ENCODE peak calls at places on chromosomes 6 and 20, in nine cellular contexts. C is ovary, U is cardiac muscle cell, D is colonic mucosa, E is heart left ventricle, T is GM23338, Z is sigmoid colon, R is left ventricle myocardium inferior, B is thyroid gland. A is an unnamed sample.

GRCh38 chr20:11540558-11540957 is 377.1 kb upstream of the BTBD3 start:
- DNase-seq in R (no peak), T (peak; percentile 43), E (no peak), D (no peak), C (no peak), B (no peak), U (no peak), Z (no peak), A (no peak)

GRCh38 chr6:151729829-151730495 is 77.5 kb upstream of the ESR1 start:
- DNase-seq in E (no peak), Z (no peak), D (no peak), U (no peak), T (peak; percentile 21), R (no peak), C (no peak), B (no peak), A (no peak)

GRCh38 chr6:21003780-21004541 is 469.7 kb downstream of the CDKAL1 start:
- DNase-seq in U (no peak), B (no peak), R (no peak), C (no peak), E (no peak), Z (no peak), T (peak; percentile 9), D (no peak), A (no peak)

GRCh38 chr6:149093643-149094042 is 223.9 kb upstream of the TAB2 start:
- DNase-seq in E (no peak), Z (no peak), D (no peak), C (no peak), T (no peak), U (no peak), R (no peak), B (no peak), A (no peak)

GRCh38 chr6:11251553-11252358 is 19.3 kb upstream of the NEDD9 start:
- DNase-seq in Z (peak; percentile 82), C (peak; percentile 62), D (peak; percentile 58), T (no peak), B (peak; percentile 82), R (peak; percentile 45), U (no peak), E (peak; percentile 55), A (no peak)

GRCh38 chr6:142301421-142302391 is at the start of gene ADGRG6:
- DNase-seq in R (peak; percentile 25), E (peak; percentile 24), Z (peak; percentile 72), U (peak; percentile 71), D (peak; percentile 57), B (peak; percentile 5), T (peak; percentile 87), C (no peak), A (peak; percentile 55)

GRCh38 chr6:25389501-25389900 is 110.3 kb downstream of the CARMIL1 start:
- DNase-seq in R (no peak), D (no peak), E (no peak), Z (no peak), C (no peak), U (no peak), B (no peak), T (no peak), A (no peak)

GRCh38 chr6:133938533-133938932 is 14.5 kb upstream of the TBPL1 start:
- DNase-seq in Z (no peak), C (no peak), E (no peak), D (no peak), U (no peak), T (no peak), R (no peak), B (no peak), A (no peak)

GRCh38 chr6:131067521-131067920 is 4.5 kb upstream of the EPB41L2 start:
- DNase-seq in T (no peak), R (no peak), E (no peak), U (no peak), Z (no peak), B (no peak), C (no peak), D (no peak), A (no peak)

GRCh38 chr6:80771941-80772340 is 665.5 kb downstream of the BCKDHB start:
- DNase-seq in E (no peak), B (no peak), R (no peak), C (no peak), U (peak; percentile 68), D (no peak), Z (no peak), T (peak; percentile 73), A (no peak)

GRCh38 chr6:115133790-115134189 is 791.0 kb upstream of the HS3ST5 start:
- DNase-seq in B (no peak), U (no peak), C (no peak), D (no peak), E (no peak), T (no peak), R (no peak), Z (no peak), A (no peak)

GRCh38 chr20:17955302-17955701 is 13.3 kb downstream of the SNX5 start:
- DNase-seq in D (no peak), B (no peak), C (no peak), Z (no peak), E (no peak), T (no peak), R (no peak), U (no peak), A (no peak)

GRCh38 chr20:17953935-17954334 is 14.7 kb downstream of the SNX5 start:
- DNase-seq in C (no peak), D (no peak), R (no peak), T (no peak), Z (no peak), B (no peak), E (no peak), U (no peak), A (no peak)

GRCh38 chr20:17950670-17951069 is 17.9 kb downstream of the SNX5 start:
- DNase-seq in T (no peak), Z (no peak), C (no peak), D (no peak), B (no peak), R (no peak), U (no peak), E (no peak), A (no peak)

GRCh38 chr20:17951323-17951722 is 17.3 kb downstream of the SNX5 start:
- DNase-seq in R (no peak), D (no peak), E (no peak), U (no peak), T (no peak), B (no peak), Z (no peak), C (no peak), A (no peak)

DNA sequence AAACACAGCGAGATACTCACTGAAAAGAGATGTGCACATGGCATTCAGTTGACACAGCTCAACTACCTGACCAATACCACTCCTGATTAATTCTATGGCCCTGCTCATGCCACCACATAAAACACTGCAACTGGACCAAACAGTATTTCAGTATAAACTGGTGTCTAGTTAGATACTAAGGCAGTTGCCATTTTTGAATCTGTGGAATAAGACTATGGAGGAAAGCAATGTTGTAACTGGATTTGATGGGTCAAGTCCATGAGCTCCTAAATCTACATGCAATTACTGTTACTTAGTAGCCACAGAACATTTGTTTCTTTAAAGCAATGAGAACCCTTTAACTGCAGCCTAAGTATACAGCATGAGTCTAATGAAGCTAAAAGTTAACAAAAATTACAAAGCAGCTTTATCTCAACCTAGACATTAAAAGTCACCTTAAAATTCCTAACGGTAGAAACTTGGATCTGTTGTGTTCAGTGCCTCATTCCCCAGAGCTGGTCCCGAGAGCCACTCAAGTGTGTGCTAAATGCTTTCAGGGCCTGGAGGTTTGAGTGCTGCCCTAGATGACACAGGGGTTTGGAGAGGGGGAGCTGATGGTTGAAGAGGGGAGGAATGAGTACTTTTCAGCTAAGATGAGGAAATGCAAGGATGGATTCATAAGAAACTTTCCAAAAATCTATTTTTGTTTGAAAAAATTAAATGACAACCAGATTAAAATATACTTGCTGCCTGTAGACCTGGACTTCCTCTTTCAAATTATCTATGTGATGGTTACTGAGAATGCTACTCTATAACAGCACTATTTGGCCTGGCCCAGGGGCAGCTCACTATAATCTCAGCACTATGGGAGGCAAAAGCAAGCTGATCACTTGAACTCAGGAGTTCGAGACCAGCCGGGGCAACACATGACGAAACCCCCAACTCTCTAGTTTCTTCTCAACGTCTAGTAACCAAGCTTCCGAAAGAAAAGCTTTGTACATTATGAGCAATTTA is 15.6 kb downstream of the SNX5 start:
- DNase-seq in C (no peak), T (no peak), E (no peak), U (no peak), Z (no peak), R (no peak), B (peak; percentile 71), D (no peak), A (no peak)
- H3K36me3 ChIP-seq in C (no peaks in the 10 kb centered on the region), T (peaks cover 76% of the 10 kb centered on the region), E (peaks cover 86% of the 10 kb centered on the region), U (peaks cover 70% of the 10 kb centered on the region), Z (peaks cover 69% of the 10 kb centered on the region), R (peaks cover 84% of the 10 kb centered on the region), B (peaks cover 51% of the 10 kb centered on the region), D (peaks cover 20% of the 10 kb centered on the region), A (peaks cover 57% of the 10 kb centered on the region)

DNA sequence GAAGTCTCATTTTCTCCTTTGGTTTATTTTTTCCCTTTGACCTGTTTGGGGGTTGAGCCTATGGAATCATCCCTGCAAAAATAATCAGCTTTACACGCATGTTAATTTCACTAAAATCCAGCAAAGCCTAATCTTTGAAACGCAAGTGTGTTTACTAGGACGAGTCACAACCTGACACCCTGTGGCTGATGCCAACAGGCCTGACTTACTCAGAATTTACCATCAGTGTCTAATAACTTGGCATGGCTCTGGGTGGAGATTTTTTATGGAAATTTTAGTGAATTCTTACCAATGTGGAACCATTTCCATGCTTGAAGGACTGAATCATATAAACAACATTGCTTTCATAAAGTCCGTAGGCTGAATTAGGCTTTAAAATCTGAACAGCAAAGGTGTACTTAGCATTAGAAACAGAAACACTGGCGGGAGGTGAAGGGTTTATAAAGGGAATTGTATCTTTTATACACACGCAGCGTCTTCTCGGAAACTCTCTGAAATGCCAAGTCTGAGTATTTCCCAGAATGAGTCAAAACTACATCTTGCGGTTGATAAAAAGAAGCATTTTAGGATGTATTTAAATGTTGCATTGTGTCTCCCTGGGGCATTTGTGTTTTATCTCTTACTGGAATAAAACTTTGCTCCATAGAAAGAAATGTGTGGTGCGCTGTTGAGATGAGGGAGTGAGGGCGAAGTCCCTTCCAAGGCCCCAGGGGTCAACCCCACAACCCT is 81.3 kb downstream of the DACT2 start:
- DNase-seq in D (no peak), R (no peak), Z (no peak), T (no peak), B (no peak), U (no peak), E (no peak), C (no peak), A (no peak)
- H3K27ac ChIP-seq in D (no peak overlapping the region), R (no peak overlapping the region), Z (no peak overlapping the region), T (no peak overlapping the region), B (no peak overlapping the region), U (no peak overlapping the region), E (no peak overlapping the region), C (no peak overlapping the region), A (no peak overlapping the region)

GRCh38 chr20:44200371-44200770 is 10.2 kb downstream of the OSER1 start:
- DNase-seq in U (no peak), E (no peak), T (no peak), Z (no peak), R (no peak), D (no peak), B (no peak), C (no peak), A (no peak)
- H3K36me3 ChIP-seq in U (peaks cover 50% of the 10 kb centered on the region), E (peaks cover 90% of the 10 kb centered on the region), T (peaks cover 45% of the 10 kb centered on the region), Z (peaks cover 22% of the 10 kb centered on the region), R (peaks cover 82% of the 10 kb centered on the region), D (peaks cover 27% of the 10 kb centered on the region), B (peaks cover 37% of the 10 kb centered on the region), C (no peaks in the 10 kb centered on the region), A (peaks cover 34% of the 10 kb centered on the region)

DNA sequence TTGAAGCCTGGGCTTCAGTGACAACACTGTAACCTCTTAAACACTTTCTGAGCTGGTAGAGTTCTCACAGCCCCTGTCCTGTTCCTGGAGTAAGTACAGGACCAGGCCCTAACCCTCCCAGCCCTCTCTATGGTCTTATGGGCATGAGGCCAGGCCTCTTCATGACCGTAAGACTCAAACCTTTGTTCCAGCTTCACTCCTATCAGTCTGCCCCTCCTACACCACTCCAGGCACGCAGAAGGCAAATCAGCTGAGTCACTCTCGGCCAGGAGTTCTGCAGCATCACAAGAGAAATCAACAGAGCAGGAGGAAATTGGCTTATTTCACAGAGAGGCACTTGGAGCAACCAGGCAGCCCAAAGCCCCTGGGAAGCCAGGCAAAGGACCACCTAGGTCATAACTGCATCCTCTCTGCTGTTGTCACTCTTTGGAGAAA is 25.3 kb upstream of the CHD6 start:
- DNase-seq in T (peak; percentile 14), C (peak; percentile 31), B (peak; percentile 93), D (peak; percentile 45), E (no peak), U (peak; percentile 38), R (no peak), Z (no peak), A (peak; percentile 87)
- H3K27ac ChIP-seq in T (no peak overlapping the region), C (no peak overlapping the region), B (peak overlapping the region; percentile 68), D (no peak overlapping the region), E (no peak overlapping the region), U (no peak overlapping the region), R (no peak overlapping the region), Z (no peak overlapping the region), A (peak overlapping the region; percentile 23)